ENCODE peak calls at places on chromosomes 1 and 21, in four cellular contexts. O is heart left ventricle, S is cardiac muscle cell, V is heart right ventricle. E is an unnamed sample.

GRCh38 chr1:54342764-54343687 is 63.2 kb downstream of the SSBP3 start:
- DNase-seq in O (no peak), S (no peak), V (no peak), E (no peak)

GRCh38 chr1:193850745-193851144 is 664.3 kb upstream of the B3GALT2 start:
- DNase-seq in O (no peak), S (peak; percentile 43), V (no peak), E (no peak)

GRCh38 chr21:37374026-37374425 is 7.5 kb downstream of the DYRK1A start:
- DNase-seq in O (no peak), S (no peak), V (no peak), E (no peak)

GRCh38 chr1:223628233-223628632 is 37.3 kb downstream of the CAPN8 start:
- DNase-seq in O (no peak), S (peak; percentile 74), V (no peak), E (no peak)

GRCh38 chr1:35718492-35719336 is at the start of gene C1orf216:
- DNase-seq in O (peak; percentile 84), S (peak; percentile 51), V (peak; percentile 59), E (no peak)

GRCh38 chr1:7407980-7408770 is 362.9 kb upstream of the VAMP3 start:
- DNase-seq in O (no peak), S (no peak), V (peak; percentile 1), E (no peak)

GRCh38 chr1:93768380-93768863 is 86.8 kb upstream of the BCAR3 start:
- DNase-seq in O (no peak), S (no peak), V (no peak), E (no peak)

GRCh38 chr1:43144228-43144627 is 27.9 kb downstream of the EBNA1BP2 start:
- DNase-seq in O (no peak), S (no peak), V (no peak), E (no peak)

GRCh38 chr1:63701187-63701586 is 72.6 kb upstream of the ROR1 start:
- DNase-seq in O (peak; percentile 33), S (no peak), V (peak; percentile 25), E (peak; percentile 67)

GRCh38 chr1:17405898-17406759 is 33.3 kb downstream of the RCC2 start:
- DNase-seq in O (peak; percentile 54), S (peak; percentile 82), V (peak; percentile 39), E (no peak)

GRCh38 chr1:155207578-155208405 is at the start of gene THBS3:
- DNase-seq in O (peak; percentile 62), S (no peak), V (peak; percentile 65), E (no peak)

GRCh38 chr1:40939320-40940059 is 40.0 kb upstream of the CTPS1 start:
- DNase-seq in O (no peak), S (no peak), V (peak; percentile 17), E (no peak)

GRCh38 chr1:206102292-206102936 is 14.8 kb downstream of the AVPR1B start:
- DNase-seq in O (no peak), S (no peak), V (no peak), E (no peak)

GRCh38 chr1:175278729-175279128 is 86.2 kb upstream of the KIAA0040 start:
- DNase-seq in O (no peak), S (no peak), V (no peak), E (no peak)

GRCh38 chr1:111082421-111083192 is 57.3 kb downstream of the DRAM2 start:
- DNase-seq in O (no peak), S (no peak), V (no peak), E (no peak)

GRCh38 chr21:25080161-25080560 is 527.1 kb downstream of the MRPL39 start:
- DNase-seq in O (no peak), S (no peak), V (no peak), E (no peak)

GRCh38 chr1:24117722-24118409 is 5.9 kb upstream of the MYOM3 start:
- DNase-seq in O (no peak), S (no peak), V (no peak), E (no peak)

GRCh38 chr1:234957330-234958065 is 171.1 kb downstream of the TOMM20 start:
- DNase-seq in O (no peak), S (no peak), V (no peak), E (peak; percentile 70)

GRCh38 chr1:31414692-31415370 is 1.8 kb downstream of the SERINC2 start:
- DNase-seq in O (no peak), S (no peak), V (no peak), E (no peak)
- H3K4me3 ChIP-seq in O (no peak overlapping the region), S (no peak overlapping the region), V (no peak overlapping the region), E (peak overlapping the region; percentile 88)

GRCh38 chr1:200634449-200635122 is 14.0 kb upstream of the KIF14 start:
- DNase-seq in O (no peak), S (no peak), V (no peak), E (no peak)
- TF ChIP-seq CTCF in O (no peak), S (no peak), V (no peak), E (no peak)

GRCh38 chr21:35895598-35895997 is 164.7 kb downstream of the SETD4 start:
- DNase-seq in O (no peak), S (no peak), V (no peak), E (no peak)
- H3K4me3 ChIP-seq in O (no peak overlapping the region), S (no peak overlapping the region), V (no peak overlapping the region), E (no peak overlapping the region)

DNA sequence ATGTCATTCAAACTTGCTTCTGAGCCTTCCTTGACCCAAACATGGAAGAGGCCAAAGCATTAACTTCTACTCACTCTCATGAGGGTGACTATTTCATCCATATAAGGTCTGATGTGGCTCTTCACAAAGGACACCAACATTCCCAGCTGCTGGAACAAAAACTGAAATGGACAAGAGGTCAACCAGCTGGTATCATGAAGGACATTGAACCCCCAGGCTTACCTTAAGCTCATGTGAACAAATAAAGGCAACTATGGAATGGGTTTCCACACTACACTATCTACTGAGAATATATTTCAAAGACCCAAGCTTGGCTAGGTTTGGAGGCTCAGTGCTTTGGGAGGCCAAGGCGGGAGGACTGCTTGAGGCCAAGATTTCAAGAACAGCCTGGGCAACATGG is 26.9 kb downstream of the ANGPTL7 start:
- DNase-seq in O (no peak), S (no peak), V (no peak), E (no peak)
- TF ChIP-seq CTCF in O (no peak), S (no peak), V (no peak), E (no peak)

GRCh38 chr1:240092301-240093119 is 827 bp downstream of the FMN2 start:
- DNase-seq in O (no peak), S (peak; percentile 78), V (no peak), E (no peak)

GRCh38 chr1:240094043-240094722 is 2.5 kb downstream of the FMN2 start:
- DNase-seq in O (no peak), S (peak; percentile 22), V (no peak), E (no peak)

GRCh38 chr1:240091614-240092300 is at the start of gene FMN2:
- DNase-seq in O (peak; percentile 20), S (peak; percentile 66), V (no peak), E (no peak)

GRCh38 chr1:240093120-240093961 is 1.7 kb downstream of the FMN2 start:
- DNase-seq in O (no peak), S (peak; percentile 39), V (no peak), E (no peak)

GRCh38 chr1:240091201-240091600 is 482 bp upstream of the FMN2 start:
- DNase-seq in O (no peak), S (no peak), V (no peak), E (no peak)
- H3K4me3 ChIP-seq in O (no peak overlapping the region), S (peak overlapping the region; percentile 48), V (no peak overlapping the region), E (no peak overlapping the region)